ENCODE peak calls at places on chromosomes 7 and 10, in five cellular contexts. R is HuH-7, S is ELR, M is germinal center, P is HTR-8/SVneo. U is an unnamed sample.

GRCh38 chr7:12315049-12315448 is 88.6 kb downstream of the VWDE start:
- DNase-seq in R (peak; percentile 12), S (no peak), M (no peak), P (no peak), U (no peak)

GRCh38 chr10:124329368-124329767 is 89.4 kb downstream of the OAT start:
- DNase-seq in R (no peak), S (no peak), M (no peak), P (no peak), U (no peak)

GRCh38 chr10:99276848-99277486 is 41.3 kb upstream of the HPSE2 start:
- DNase-seq in R (peak; percentile 14), S (peak; percentile 42), M (peak; percentile 12), P (peak; percentile 28), U (peak; percentile 13)

GRCh38 chr7:55526770-55527169 is 45.5 kb downstream of the VOPP1 start:
- DNase-seq in R (no peak), S (no peak), M (peak; percentile 73), P (no peak), U (no peak)

GRCh38 chr7:24441331-24442059 is 131.8 kb upstream of the PALS2 start:
- DNase-seq in R (no peak), S (no peak), M (no peak), P (no peak), U (no peak)

GRCh38 chr7:132783824-132784223 is 207.6 kb upstream of the PLXNA4 start:
- DNase-seq in R (no peak), S (peak; percentile 93), M (no peak), P (peak; percentile 65), U (peak; percentile 82)

GRCh38 chr10:2790437-2790836 is 276.9 kb upstream of the PFKP start:
- DNase-seq in R (no peak), S (no peak), M (no peak), P (no peak), U (no peak)

GRCh38 chr10:87761153-87761552 is 56.9 kb downstream of the ATAD1 start:
- DNase-seq in R (no peak), S (no peak), M (no peak), P (no peak), U (no peak)

GRCh38 chr10:6520138-6520537 is 59.9 kb downstream of the PRKCQ start:
- DNase-seq in R (no peak), S (no peak), M (no peak), P (no peak), U (no peak)

GRCh38 chr7:150849204-150849775 is 3.0 kb upstream of the AOC1 start:
- DNase-seq in R (no peak), S (no peak), M (no peak), P (no peak), U (no peak)

GRCh38 chr7:1526271-1526754 is 4.2 kb upstream of the MAFK start:
- DNase-seq in R (no peak), S (no peak), M (no peak), P (no peak), U (peak; percentile 83)

GRCh38 chr7:1659696-1660095 is 10.4 kb upstream of the ELFN1 start:
- DNase-seq in R (no peak), S (peak; percentile 73), M (no peak), P (no peak), U (no peak)

GRCh38 chr7:140403878-140404564 is at the start of gene RAB19:
- DNase-seq in R (no peak), S (no peak), M (peak; percentile 30), P (no peak), U (no peak)

U was measured in A549.